ENCODE peak calls at places on chromosomes 5 and 9, in six cellular contexts. L is AG08395; X is NCI-H2081 treated with DMSO at 0.1 percent for 48 hours; T is ACHN; P is caudate nucleus; H is activated CD8-positive, alpha-beta T cell treated with anti-CD3 and anti-CD28 coated beads for 36 hours. Y is an unnamed sample.

GRCh38 chr9:99011161-99011709 is 67.5 kb downstream of the COL15A1 start:
- DNase-seq in L (no peak), X (no peak), T (peak), P (no peak), H (no peak), Y (no peak)

GRCh38 chr5:87390075-87390474 is 22.7 kb downstream of the CCNH start:
- DNase-seq in L (no peak), X (no peak), T (no peak), P (no peak), H (peak), Y (no peak)

GRCh38 chr9:561430-561829 is 280.1 kb upstream of the DMRT1 start:
- DNase-seq in L (no peak), X (no peak), T (no peak), P (no peak), H (no peak), Y (no peak)

GRCh38 chr5:179806250-179807045 is at the start of gene MGAT4B:
- DNase-seq in L (peak), X (peak), T (peak), P (peak), H (peak), Y (peak)

GRCh38 chr9:137111788-137112563 is 2.6 kb downstream of the DPP7 start:
- DNase-seq in L (no peak), X (no peak), T (no peak), P (no peak), H (no peak), Y (no peak)

GRCh38 chr9:14812806-14813205 is 90.3 kb upstream of the CER1 start:
- DNase-seq in L (no peak), X (no peak), T (no peak), P (no peak), H (no peak), Y (no peak)

GRCh38 chr5:43281840-43282658 is 31.2 kb downstream of the HMGCS1 start:
- DNase-seq in L (no peak), X (no peak), T (no peak), P (no peak), H (no peak), Y (no peak)

GRCh38 chr9:99031994-99032393 is 72.9 kb upstream of the TGFBR1 start:
- DNase-seq in L (no peak), X (no peak), T (no peak), P (no peak), H (no peak), Y (no peak)

GRCh38 chr5:148794275-148794674 is 32.1 kb upstream of the ADRB2 start:
- DNase-seq in L (no peak), X (no peak), T (no peak), P (no peak), H (no peak), Y (no peak)

GRCh38 chr5:36507332-36507952 is 99.0 kb upstream of the SLC1A3 start:
- DNase-seq in L (peak), X (peak), T (peak), P (peak), H (peak), Y (peak)

GRCh38 chr5:35857606-35858205 is 1.0 kb downstream of the IL7R start:
- DNase-seq in L (peak), X (no peak), T (no peak), P (no peak), H (no peak), Y (no peak)

GRCh38 chr9:109401169-109401989 is 80.5 kb upstream of the EPB41L4B start:
- DNase-seq in L (peak), X (no peak), T (peak), P (peak), H (peak), Y (no peak)

GRCh38 chr9:125467341-125467740 is 205.7 kb downstream of the GAPVD1 start:
- DNase-seq in L (no peak), X (no peak), T (no peak), P (no peak), H (no peak), Y (no peak)

GRCh38 chr5:60366489-60366888 is 333.5 kb downstream of the DEPDC1B start:
- DNase-seq in L (peak), X (no peak), T (no peak), P (no peak), H (no peak), Y (no peak)

GRCh38 chr9:34986541-34987047 is 3.0 kb upstream of the DNAJB5 start:
- DNase-seq in L (no peak), X (no peak), T (no peak), P (peak), H (peak), Y (peak)

GRCh38 chr9:133485531-133486260 is 6.8 kb upstream of the SLC2A6 start:
- DNase-seq in L (no peak), X (no peak), T (no peak), P (no peak), H (peak), Y (no peak)

GRCh38 chr9:91536211-91536691 is 112.6 kb upstream of the NFIL3 start:
- DNase-seq in L (peak), X (no peak), T (no peak), P (no peak), H (no peak), Y (no peak)

GRCh38 chr5:60977956-60978737 is 33.1 kb downstream of the NDUFAF2 start:
- DNase-seq in L (no peak), X (no peak), T (no peak), P (no peak), H (no peak), Y (no peak)

GRCh38 chr5:77391240-77391765 is 100.8 kb downstream of the WDR41 start:
- DNase-seq in L (no peak), X (no peak), T (no peak), P (no peak), H (no peak), Y (no peak)

GRCh38 chr5:21919417-21920022 is 933.6 kb downstream of the CDH12 start:
- DNase-seq in L (peak), X (peak), T (peak), P (no peak), H (peak), Y (no peak)

GRCh38 chr5:62791059-62791458 is 212.4 kb downstream of the LRRC70 start:
- DNase-seq in L (no peak), X (no peak), T (peak), P (no peak), H (no peak), Y (no peak)

GRCh38 chr9:114038724-114039313 is 39.3 kb downstream of the AMBP start:
- DNase-seq in L (no peak), X (no peak), T (no peak), P (no peak), H (no peak), Y (no peak)

GRCh38 chr5:33850100-33850594 is 41.6 kb downstream of the ADAMTS12 start:
- DNase-seq in L (no peak), X (no peak), T (peak), P (no peak), H (peak), Y (no peak)

GRCh38 chr9:130371196-130371966 is 73.4 kb upstream of the ASS1 start:
- DNase-seq in L (peak), X (no peak), T (no peak), P (no peak), H (no peak), Y (no peak)

GRCh38 chr5:177410575-177410974 is 1.2 kb upstream of the F12 start:
- DNase-seq in L (no peak), X (no peak), T (no peak), P (no peak), H (no peak), Y (no peak)

GRCh38 chr9:68847765-68848164 is 142.7 kb downstream of the PIP5K1B start:
- DNase-seq in L (no peak), X (no peak), T (no peak), P (no peak), H (no peak), Y (no peak)

GRCh38 chr9:120438111-120438510 is 141.9 kb downstream of the CDK5RAP2 start:
- DNase-seq in L (no peak), X (no peak), T (no peak), P (no peak), H (no peak), Y (no peak)

GRCh38 chr5:59069438-59070079 is 486.7 kb downstream of the RAB3C start:
- DNase-seq in L (peak), X (no peak), T (peak), P (no peak), H (no peak), Y (no peak)

GRCh38 chr9:68872026-68872501 is 141.8 kb downstream of the PRKACG start:
- DNase-seq in L (no peak), X (peak), T (no peak), P (no peak), H (no peak), Y (no peak)

Y was measured in substantia nigra.